ENCODE peak calls at places on chromosomes 13 and 19, in four cellular contexts. U is transverse colon, F is adrenal gland, I is Panc1. T is an unnamed sample.

GRCh38 chr13:24083722-24084421 is 76.6 kb upstream of the SPATA13 start:
- DNase-seq in I (no peak), F (no peak), U (no peak), T (no peak)

GRCh38 chr19:29672933-29673336 is 7.7 kb downstream of the PLEKHF1 start:
- DNase-seq in F (no peak), U (peak), I (no peak), T (no peak)

GRCh38 chr19:48391100-48392005 is at the start of gene KDELR1:
- DNase-seq in U (peak), F (peak), I (no peak), T (peak)

GRCh38 chr19:5103812-5104410 is 135.0 kb downstream of the KDM4B start:
- DNase-seq in U (no peak), F (no peak), I (no peak), T (no peak)

GRCh38 chr13:106602178-106602577 is 34.2 kb upstream of the ARGLU1 start:
- DNase-seq in F (no peak), I (no peak), U (peak), T (no peak)

GRCh38 chr19:54266133-54266532 is 9.1 kb upstream of the LILRB5 start:
- DNase-seq in F (peak), I (peak), U (peak), T (peak)

GRCh38 chr13:57418067-57418677 is 213.4 kb upstream of the PCDH17 start:
- DNase-seq in F (no peak), U (no peak), I (no peak), T (no peak)

GRCh38 chr13:112444001-112444311 is 67.8 kb downstream of the SPACA7 start:
- DNase-seq in U (peak), F (peak), I (peak), T (peak)

GRCh38 chr13:69980799-69981198 is 126.8 kb upstream of the ATXN8OS start:
- DNase-seq in F (no peak), U (no peak), I (no peak), T (no peak)

GRCh38 chr13:27309967-27310598 is 39.5 kb downstream of the RASL11A start:
- DNase-seq in F (no peak), I (peak), U (no peak), T (peak)

GRCh38 chr19:6772028-6772865 is at the start of gene VAV1:
- DNase-seq in I (no peak), U (peak), F (no peak), T (no peak)

GRCh38 chr19:13814550-13814949 is 19.3 kb downstream of the ZSWIM4 start:
- DNase-seq in I (no peak), F (no peak), U (no peak), T (no peak)

GRCh38 chr13:60642552-60642951 is 245.5 kb downstream of the TDRD3 start:
- DNase-seq in F (no peak), I (no peak), U (no peak), T (no peak)

GRCh38 chr13:66659291-66660012 is 570.7 kb downstream of the PCDH9 start:
- DNase-seq in U (no peak), F (no peak), I (no peak), T (no peak)

GRCh38 chr13:113771709-113772331 is 12.8 kb downstream of the TMEM255B start:
- DNase-seq in I (no peak), U (no peak), F (no peak), T (no peak)

GRCh38 chr19:22605275-22606211 is 28.6 kb upstream of the ZNF492 start:
- DNase-seq in U (no peak), I (no peak), F (no peak), T (no peak)

GRCh38 chr13:37598572-37598971 is at the start of gene POSTN:
- DNase-seq in I (no peak), F (no peak), U (no peak), T (peak)

GRCh38 chr13:101945435-101945834 is 456.4 kb downstream of the FGF14 start:
- DNase-seq in I (no peak), U (no peak), F (no peak), T (no peak)

GRCh38 chr19:40771101-40771539 is 4.2 kb upstream of the MIA start:
- DNase-seq in I (no peak), U (no peak), F (no peak), T (no peak)

GRCh38 chr19:1904385-1905070 is 671 bp upstream of the ADAT3 start:
- DNase-seq in U (peak), I (no peak), F (no peak), T (no peak)

GRCh38 chr19:516884-517424 is 9.7 kb downstream of the TPGS1 start:
- DNase-seq in F (no peak), U (no peak), I (no peak), T (no peak)

GRCh38 chr19:58274771-58275199 is 4.0 kb upstream of the ZNF8 start:
- DNase-seq in I (no peak), U (no peak), F (no peak), T (no peak)

GRCh38 chr19:18745931-18746330 is 45.2 kb downstream of the COMP start:
- DNase-seq in F (no peak), U (no peak), I (no peak), T (no peak)

GRCh38 chr19:7895565-7895964 is 7.3 kb downstream of the LRRC8E start:
- DNase-seq in F (no peak), U (peak), I (no peak), T (no peak)

GRCh38 chr19:56350416-56351045 is 35.9 kb upstream of the ZSCAN5A start:
- DNase-seq in F (peak), I (peak), U (peak), T (peak)

GRCh38 chr13:51230473-51231105 is 8.4 kb downstream of the FAM124A start:
- DNase-seq in I (no peak), U (peak), F (peak), T (peak)

GRCh38 chr13:110070511-110071120 is 236.3 kb downstream of the COL4A1 start:
- DNase-seq in U (no peak), I (no peak), F (no peak), T (peak)

GRCh38 chr19:42326969-42327368 is 1.5 kb downstream of the MEGF8 start:
- DNase-seq in F (no peak), U (no peak), I (no peak), T (no peak)

GRCh38 chr19:42324655-42325307 is 654 bp upstream of the MEGF8 start:
- DNase-seq in F (no peak), I (no peak), U (peak), T (no peak)

GRCh38 chr19:42323852-42324654 is 1.4 kb upstream of the MEGF8 start:
- DNase-seq in U (peak), I (no peak), F (no peak), T (no peak)

GRCh38 chr19:42325896-42326771 is 699 bp downstream of the MEGF8 start:
- DNase-seq in U (no peak), F (peak), I (no peak), T (no peak)

GRCh38 chr19:42325308-42325895 is at the start of gene MEGF8:
- DNase-seq in I (peak), U (peak), F (peak), T (peak)
- TF ChIP-seq CTCF in I (peak), U (peak), F (peak), T (peak)

GRCh38 chr19:33193864-33194362 is at the start of gene LRP3:
- DNase-seq in I (no peak), F (no peak), U (peak), T (no peak)

GRCh38 chr19:33195711-33196347 is 1.7 kb downstream of the LRP3 start:
- DNase-seq in I (no peak), F (no peak), U (no peak), T (no peak)

GRCh38 chr19:33193269-33193863 is 764 bp upstream of the LRP3 start:
- DNase-seq in U (no peak), F (no peak), I (no peak), T (no peak)

GRCh38 chr19:33194884-33195710 is 967 bp downstream of the LRP3 start:
- DNase-seq in F (peak), I (no peak), U (peak), T (no peak)

DNA sequence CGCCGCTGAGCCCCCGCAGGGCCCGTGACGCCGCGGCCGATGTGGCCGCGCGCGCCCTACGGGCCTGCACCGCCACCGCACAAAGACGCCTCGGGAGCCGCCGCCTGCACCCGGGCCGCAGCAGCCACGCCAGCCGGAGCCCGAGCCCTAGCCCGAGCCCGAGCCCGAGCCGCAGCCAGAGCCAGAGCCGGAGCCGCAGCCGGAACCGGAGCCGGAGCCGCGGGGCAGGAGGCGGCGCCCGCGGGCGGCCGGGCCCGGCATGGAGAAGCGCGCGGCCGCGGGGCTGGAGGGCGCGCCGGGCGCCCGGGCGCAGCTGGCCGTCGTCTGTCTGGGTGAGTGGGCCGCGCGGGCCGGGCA is 375 bp downstream of the LRP3 start:
- DNase-seq in F (no peak), U (no peak), I (no peak), T (no peak)
- H3K4me3 ChIP-seq in F (no peak), U (peak), I (peak), T (peak)

DNA sequence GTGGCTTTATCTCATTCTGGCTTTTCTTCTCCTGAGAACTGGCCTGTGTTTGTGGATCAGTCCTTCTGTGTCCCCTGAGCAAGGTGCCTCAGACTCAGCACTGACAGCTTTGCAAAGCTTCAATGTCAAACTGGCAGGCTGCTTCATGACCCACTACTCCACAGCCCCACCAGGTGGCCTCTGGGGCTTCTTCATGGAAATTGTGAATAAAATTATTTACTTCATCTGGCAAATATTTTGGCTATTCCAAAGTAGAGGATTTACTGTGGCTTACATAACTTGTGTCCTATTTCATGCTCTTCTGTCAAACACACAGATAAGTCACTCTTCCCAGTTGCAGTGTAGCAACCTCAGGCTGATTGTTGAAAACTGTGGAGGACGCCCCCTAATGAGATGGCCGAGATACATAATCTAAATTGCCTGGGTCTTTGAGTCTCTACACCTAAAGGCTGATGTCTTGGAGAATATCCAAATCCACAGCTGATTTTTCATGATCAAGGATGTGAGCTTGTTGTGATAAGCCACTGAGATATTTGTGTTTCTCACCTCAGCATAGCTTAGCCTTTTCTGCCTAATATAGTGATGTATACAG is 721.9 kb upstream of the SLC10A2 start:
- DNase-seq in U (no peak), I (no peak), F (no peak), T (peak)
- TF ChIP-seq CTCF in U (no peak), I (no peak), F (no peak), T (peak)

DNA sequence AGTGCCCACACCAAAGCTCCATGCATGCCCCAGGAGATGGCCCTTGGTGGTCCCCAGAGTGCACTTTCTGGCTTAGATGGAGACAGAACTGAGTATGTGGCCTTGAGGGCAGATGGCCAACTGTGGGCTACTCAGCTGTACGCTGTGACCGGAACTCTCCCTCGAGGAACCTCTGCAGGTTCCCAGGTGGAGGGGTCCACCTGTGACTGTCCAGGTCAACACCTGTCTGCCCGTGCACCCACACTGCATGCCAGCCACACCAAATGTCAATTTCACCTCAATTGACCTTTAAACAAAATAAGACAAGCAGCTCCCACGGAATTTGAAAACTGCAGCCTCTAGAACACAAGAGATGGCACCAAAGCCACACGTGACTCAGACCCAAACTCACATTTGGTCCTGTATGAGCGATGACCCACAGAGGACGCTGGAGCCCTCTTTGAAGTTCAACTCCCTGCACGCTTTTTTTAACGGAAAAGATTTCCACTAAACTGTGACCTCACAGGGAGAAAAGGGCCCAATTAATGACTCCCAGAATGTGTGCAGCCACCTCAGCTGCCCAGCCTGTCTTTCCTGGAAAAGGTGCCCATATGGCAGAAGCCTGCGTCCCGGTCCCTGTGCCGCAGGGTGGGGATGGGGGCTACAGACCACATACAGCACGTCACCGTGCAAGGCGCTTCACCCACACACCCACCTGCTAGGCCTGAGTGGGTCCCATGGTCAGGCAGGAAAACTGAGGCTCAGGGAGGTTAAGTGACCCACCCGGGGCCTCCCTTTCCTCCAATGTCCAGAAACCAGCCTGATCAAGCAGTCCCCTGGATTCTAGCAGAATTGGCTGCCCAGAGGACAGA is 47.7 kb downstream of the KLF2 start:
- DNase-seq in I (no peak), U (no peak), F (no peak), T (no peak)
- H3K4me3 ChIP-seq in I (no peak), U (no peak), F (no peak), T (no peak)

GRCh38 chr13:99976502-99977115 is 5.0 kb upstream of the ZIC2 start:
- DNase-seq in U (no peak), I (no peak), F (no peak), T (no peak)
- TF ChIP-seq CTCF in U (no peak), I (no peak), F (no peak), T (no peak)

GRCh38 chr13:98557934-98558630 is 18.8 kb downstream of the STK24 start:
- DNase-seq in I (no peak), F (no peak), U (no peak), T (peak)

GRCh38 chr13:98563071-98563470 is 13.8 kb downstream of the STK24 start:
- DNase-seq in F (no peak), U (no peak), I (no peak), T (no peak)

GRCh38 chr13:98556417-98556816 is 20.5 kb downstream of the STK24 start:
- DNase-seq in U (no peak), F (no peak), I (no peak), T (no peak)

GRCh38 chr13:98556968-98557591 is 19.8 kb downstream of the STK24 start:
- DNase-seq in U (no peak), I (no peak), F (no peak), T (no peak)
- H3K4me3 ChIP-seq in U (no peak), I (no peak), F (no peak), T (no peak)

DNA sequence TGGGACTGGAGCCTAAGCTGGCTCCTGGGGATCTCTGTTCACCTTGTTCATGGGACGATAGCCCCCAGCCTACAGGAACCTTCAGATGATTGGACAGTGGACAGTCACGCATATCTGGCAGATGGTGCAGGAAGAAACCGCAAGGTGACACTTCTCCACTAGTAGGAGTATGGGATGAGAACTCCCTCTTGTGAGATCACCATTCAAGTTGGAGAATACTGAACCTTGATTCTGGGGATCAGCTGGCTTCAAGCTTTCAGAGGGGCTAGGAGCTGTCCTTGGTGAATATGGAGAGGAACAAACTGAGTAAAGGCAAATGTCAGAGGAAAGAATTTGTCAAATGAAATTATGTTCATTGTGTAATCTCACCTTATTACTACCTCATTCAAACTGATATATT is 204.5 kb downstream of the PDS5B start:
- DNase-seq in I (no peak), F (no peak), U (no peak), T (no peak)
- TF ChIP-seq CTCF in I (no peak), F (no peak), U (no peak), T (peak)

GRCh38 chr13:31159306-31159705 is 2.4 kb downstream of the HSPH1 start:
- DNase-seq in F (no peak), I (no peak), U (no peak), T (no peak)

GRCh38 chr13:31166591-31166990 is 4.9 kb upstream of the HSPH1 start:
- DNase-seq in I (no peak), U (no peak), F (no peak), T (no peak)

GRCh38 chr13:31162151-31163008 is 676 bp upstream of the HSPH1 start:
- DNase-seq in I (peak), U (peak), F (peak), T (peak)

GRCh38 chr13:31160857-31161582 is 684 bp downstream of the HSPH1 start:
- DNase-seq in U (peak), I (no peak), F (peak), T (peak)

DNA sequence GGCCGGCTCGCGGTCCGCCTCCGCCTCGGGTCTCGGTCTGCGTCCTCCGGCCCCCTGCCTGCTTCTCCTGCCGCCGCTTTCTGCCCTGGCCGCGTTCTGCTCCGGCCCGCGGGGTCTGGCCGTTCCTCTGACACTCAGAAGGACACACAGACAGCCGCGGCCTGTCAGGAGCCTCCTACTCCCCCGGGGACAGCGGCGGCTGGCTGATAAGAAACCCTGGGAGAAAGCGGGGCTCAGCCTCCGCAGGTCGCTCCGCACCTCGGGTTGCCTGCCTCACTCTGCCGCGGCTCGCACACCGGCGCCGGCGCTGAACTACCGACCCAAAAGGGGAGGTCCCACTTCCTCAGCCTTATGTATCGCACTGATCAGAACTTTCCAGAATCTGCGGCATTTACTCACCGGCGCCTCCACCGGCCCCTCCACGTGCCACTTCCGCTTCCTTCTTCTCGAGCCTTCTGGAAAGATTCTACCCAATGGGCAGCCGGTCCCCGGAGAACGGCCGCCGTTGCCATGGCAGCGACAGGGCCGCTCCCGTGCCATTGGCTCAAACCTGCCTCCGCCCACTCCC is at the start of gene HSPH1:
- DNase-seq in I (peak), F (peak), U (peak), T (peak)
- H3K4me3 ChIP-seq in I (peak), F (peak), U (peak), T (peak)

GRCh38 chr13:79155883-79156282 is 250.2 kb downstream of the RBM26 start:
- DNase-seq in I (no peak), F (no peak), U (no peak), T (no peak)
- TF ChIP-seq CTCF in I (no peak), F (no peak), U (no peak), T (no peak)

T was measured in brain microvascular endothelial cell.